ENCODE peak calls at places on chromosome 1, in seven cellular contexts. D, U, W, N, V, Q and X are unnamed samples.

GRCh38 chr1:93338426-93338825 is 7.3 kb upstream of the DR1 start:
- DNase-seq in D (no peak), U (no peak), W (no peak), N (no peak), V (peak), Q (peak), X (no peak)

GRCh38 chr1:31617218-31617916 is at the start of gene HCRTR1:
- DNase-seq in D (no peak), U (no peak), W (no peak), N (no peak), V (no peak), Q (no peak), X (no peak)

GRCh38 chr1:7111855-7112254 is 326.6 kb downstream of the CAMTA1 start:
- DNase-seq in D (no peak), U (no peak), W (no peak), N (no peak), V (no peak), Q (no peak), X (no peak)

GRCh38 chr1:109412551-109412950 is 13.7 kb downstream of the PSMA5 start:
- DNase-seq in D (no peak), U (no peak), W (no peak), N (no peak), V (no peak), Q (no peak), X (no peak)

GRCh38 chr1:75616436-75617433 is 5.8 kb upstream of the SLC44A5 start:
- DNase-seq in D (no peak), U (no peak), W (peak), N (peak), V (peak), Q (no peak), X (no peak)

GRCh38 chr1:36372617-36373016 is 13.1 kb downstream of the STK40 start:
- DNase-seq in D (no peak), U (no peak), W (no peak), N (no peak), V (no peak), Q (no peak), X (no peak)

GRCh38 chr1:92168657-92169056 is 49.1 kb upstream of the C1orf146 start:
- DNase-seq in D (no peak), U (no peak), W (no peak), N (no peak), V (no peak), Q (no peak), X (no peak)

GRCh38 chr1:40479156-40479555 is 2.1 kb downstream of the ZFP69 start:
- DNase-seq in D (no peak), U (no peak), W (no peak), N (no peak), V (no peak), Q (no peak), X (no peak)

GRCh38 chr1:200279810-200280411 is 129.9 kb downstream of the ZNF281 start:
- DNase-seq in D (peak), U (no peak), W (no peak), N (no peak), V (peak), Q (peak), X (no peak)

GRCh38 chr1:237901284-237901870 is 10.7 kb upstream of the ZP4 start:
- DNase-seq in D (no peak), U (no peak), W (no peak), N (no peak), V (no peak), Q (peak), X (no peak)

GRCh38 chr1:196027127-196027526 is 581.1 kb downstream of the KCNT2 start:
- DNase-seq in D (no peak), U (no peak), W (no peak), N (no peak), V (no peak), Q (no peak), X (no peak)

GRCh38 chr1:196034080-196034706 is 574.0 kb downstream of the KCNT2 start:
- DNase-seq in D (no peak), U (no peak), W (no peak), N (no peak), V (no peak), Q (no peak), X (no peak)

GRCh38 chr1:196030455-196030854 is 577.8 kb downstream of the KCNT2 start:
- DNase-seq in D (no peak), U (no peak), W (no peak), N (no peak), V (no peak), Q (no peak), X (no peak)

GRCh38 chr1:196029410-196029809 is 578.8 kb downstream of the KCNT2 start:
- DNase-seq in D (no peak), U (no peak), W (no peak), N (no peak), V (no peak), Q (no peak), X (no peak)
- TF ChIP-seq CTCF in D (no peak), U (no peak), W (no peak), N (no peak), V (no peak), Q (no peak), X (no peak)

DNA sequence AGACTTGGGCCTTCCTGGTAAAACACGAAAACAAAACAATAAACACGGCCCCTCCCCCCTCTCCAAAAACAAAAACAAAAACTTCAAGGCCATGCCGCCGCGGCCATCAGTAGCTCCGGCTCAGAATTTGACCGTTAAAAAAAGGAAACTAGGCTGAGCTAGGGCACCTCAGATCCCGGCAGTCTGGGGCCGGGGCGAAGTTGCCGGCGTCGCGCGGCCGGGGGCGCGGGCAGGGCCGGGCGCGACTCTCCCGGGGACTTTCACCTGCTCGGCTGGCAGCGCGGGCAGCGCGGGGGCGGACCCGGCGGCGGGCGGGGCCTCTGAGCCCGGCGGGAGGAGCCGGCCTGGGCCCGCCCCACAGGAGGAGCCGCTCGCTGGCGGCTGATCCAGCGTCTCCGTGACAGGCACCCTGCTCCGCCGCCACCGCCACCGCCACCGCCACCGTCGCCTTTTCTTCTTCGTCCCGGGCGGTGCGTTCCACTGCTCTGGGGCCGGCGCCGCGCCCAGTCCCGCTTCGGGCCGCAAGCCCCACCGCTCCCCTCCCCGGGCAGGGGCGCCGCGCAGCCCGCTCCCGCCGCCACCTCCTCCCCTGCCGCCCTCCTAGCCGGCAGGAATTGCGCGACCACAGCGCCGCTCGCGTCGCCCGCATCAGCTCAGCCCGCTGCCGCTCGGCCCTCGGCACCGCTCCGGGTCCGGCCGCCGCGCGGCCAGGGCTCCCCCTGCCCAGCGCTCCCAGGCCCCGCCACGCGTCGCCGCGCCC is at the start of gene NOS1AP:
- DNase-seq in D (peak), U (peak), W (peak), N (peak), V (peak), Q (peak), X (peak)
- TF ChIP-seq CTCF in D (no peak), U (no peak), W (no peak), N (no peak), V (no peak), Q (no peak), X (no peak)

DNA sequence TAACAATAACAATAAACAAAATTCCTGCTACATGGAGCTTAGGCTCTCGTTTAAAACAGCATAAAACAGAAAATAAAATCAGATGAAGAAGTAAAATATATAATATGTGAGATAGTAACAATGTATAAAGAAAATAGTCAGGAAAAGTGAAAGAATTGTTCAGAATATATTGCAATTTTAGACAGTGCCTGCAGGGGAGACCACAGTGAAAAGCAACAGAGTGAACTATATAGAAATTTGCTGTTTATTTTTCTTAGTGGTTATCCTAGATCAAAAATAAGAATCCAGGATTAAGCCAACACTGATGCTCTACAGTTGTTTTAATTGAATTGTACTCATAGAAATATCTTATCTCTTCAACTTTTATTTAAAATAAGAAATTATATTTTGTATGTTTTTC is 1639.0 kb upstream of the B3GALT2 start:
- DNase-seq in D (no peak), U (no peak), W (no peak), N (no peak), V (no peak), Q (no peak), X (no peak)
- TF ChIP-seq CTCF in D (no peak), U (no peak), W (no peak), N (no peak), V (no peak), Q (no peak), X (no peak)

DNA sequence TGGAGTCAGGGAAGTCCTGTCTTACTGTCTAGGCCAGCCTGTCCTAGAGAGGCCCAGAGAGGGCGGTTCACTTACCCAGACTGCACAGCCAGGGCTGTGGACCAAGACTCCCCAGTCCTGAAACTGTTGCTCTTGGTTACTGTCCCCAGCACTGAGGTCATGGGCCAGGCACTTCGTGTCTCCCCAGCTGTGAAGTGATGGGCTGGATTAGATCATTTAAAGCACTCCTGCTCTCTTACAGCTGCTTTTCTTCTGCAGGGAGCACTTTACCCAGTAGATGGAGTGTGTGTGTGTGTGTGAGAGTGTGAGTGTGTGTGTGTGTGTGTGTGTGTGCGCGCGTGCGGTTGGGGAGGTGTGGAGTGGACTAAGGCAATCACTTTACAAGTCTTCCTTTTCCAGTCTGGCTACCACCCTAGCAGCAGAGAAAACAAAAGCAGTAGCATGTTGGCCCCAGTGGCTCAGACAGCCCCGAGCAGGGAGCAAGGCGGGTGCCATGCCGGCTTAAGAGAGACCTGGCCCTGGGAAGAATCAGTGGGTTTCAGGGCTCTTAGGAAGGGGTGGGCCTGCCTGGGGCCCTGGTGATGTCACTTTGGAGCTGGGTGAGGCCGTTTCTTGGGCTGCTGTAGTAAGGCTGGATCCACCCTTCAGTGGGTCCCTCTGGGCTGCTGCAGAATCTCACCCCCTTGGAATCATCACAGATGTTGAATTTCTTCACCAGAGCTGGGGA is 2.4 kb downstream of the SPSB1 start:
- DNase-seq in D (peak), U (no peak), W (no peak), N (no peak), V (peak), Q (no peak), X (no peak)
- TF ChIP-seq CTCF in D (no peak), U (peak), W (no peak), N (no peak), V (peak), Q (no peak), X (no peak)